ENCODE peak calls at places on chromosomes 16 and 17, in five cellular contexts. S, A, E, W and U are unnamed samples.

GRCh38 chr16:85459529-85460251 is 153.4 kb upstream of the GSE1 start:
- DNase-seq in S (no peak), A (no peak), E (no peak), W (no peak), U (no peak)

GRCh38 chr17:76239538-76240274 is 587 bp downstream of the RNF157 start:
- DNase-seq in S (no peak), A (no peak), E (peak), W (no peak), U (no peak)

GRCh38 chr16:67110136-67110847 is 551 bp downstream of the PHAF1 start:
- DNase-seq in S (peak), A (no peak), E (no peak), W (no peak), U (no peak)

GRCh38 chr16:71916397-71916920 is 21.1 kb downstream of the IST1 start:
- DNase-seq in S (no peak), A (no peak), E (no peak), W (no peak), U (no peak)

GRCh38 chr16:3149630-3150345 is 15.0 kb downstream of the ZNF213 start:
- DNase-seq in S (peak), A (no peak), E (no peak), W (no peak), U (no peak)

GRCh38 chr16:58088116-58088515 is 41.1 kb downstream of the CFAP20 start:
- DNase-seq in S (no peak), A (no peak), E (no peak), W (no peak), U (no peak)

GRCh38 chr17:410674-411401 is 58.2 kb upstream of the RPH3AL start:
- DNase-seq in S (peak), A (no peak), E (peak), W (no peak), U (peak)

GRCh38 chr16:83004868-83005652 is 378.3 kb downstream of the CDH13 start:
- DNase-seq in S (no peak), A (no peak), E (no peak), W (no peak), U (no peak)

GRCh38 chr16:13994239-13995106 is 74.5 kb downstream of the ERCC4 start:
- DNase-seq in S (no peak), A (no peak), E (no peak), W (no peak), U (no peak)

GRCh38 chr17:45574376-45574775 is 83.9 kb upstream of the PLEKHM1 start:
- DNase-seq in S (no peak), A (no peak), E (no peak), W (peak), U (no peak)